ENCODE peak calls at places on chromosomes 16 and 17, in five cellular contexts. V is GM23338, P is esophagus muscularis mucosa, I is A549, A is prostate gland. F is an unnamed sample.

GRCh38 chr17:68705331-68706166 is 104.4 kb upstream of the FAM20A start:
- DNase-seq in V (no peak), A (no peak), I (no peak), P (no peak), F (no peak)

GRCh38 chr16:81723098-81723723 is 55.9 kb upstream of the PLCG2 start:
- DNase-seq in P (no peak), A (peak; percentile 82), V (peak; percentile 94), I (peak; percentile 89), F (peak; percentile 74)

GRCh38 chr16:49014300-49015188 is 267.1 kb downstream of the CBLN1 start:
- DNase-seq in P (peak; percentile 75), I (no peak), V (no peak), A (no peak), F (no peak)

GRCh38 chr17:55672585-55673501 is 49.8 kb downstream of the TMEM100 start:
- DNase-seq in A (no peak), I (no peak), V (no peak), P (no peak), F (no peak)

GRCh38 chr16:87057291-87057881 is 259.8 kb downstream of the C16orf95 start:
- DNase-seq in V (peak; percentile 71), I (no peak), P (no peak), A (no peak), F (no peak)

GRCh38 chr17:8391711-8392110 is 5.9 kb downstream of the RNF222 start:
- DNase-seq in P (no peak), A (no peak), I (no peak), V (no peak), F (peak; percentile 78)

GRCh38 chr16:81521141-81521626 is 76.6 kb downstream of the CMIP start:
- DNase-seq in V (no peak), P (no peak), I (no peak), A (no peak), F (no peak)

GRCh38 chr17:63173903-63174302 is 207.9 kb downstream of the TANC2 start:
- DNase-seq in P (no peak), V (no peak), A (no peak), I (no peak), F (no peak)

GRCh38 chr17:50540485-50541401 is 6.2 kb upstream of the SPATA20 start:
- DNase-seq in A (no peak), V (no peak), P (no peak), I (no peak), F (no peak)

GRCh38 chr16:88714420-88715302 is 8.4 kb downstream of the CTU2 start:
- DNase-seq in P (no peak), I (no peak), V (no peak), A (no peak), F (no peak)

GRCh38 chr17:63041722-63042121 is 75.7 kb downstream of the TANC2 start:
- DNase-seq in A (no peak), P (no peak), V (no peak), I (no peak), F (no peak)

GRCh38 chr17:49454050-49454449 is 39.4 kb upstream of the PHB1 start:
- DNase-seq in V (no peak), A (no peak), I (no peak), P (no peak), F (no peak)

GRCh38 chr17:50659220-50659619 is 24.5 kb downstream of the ABCC3 start:
- DNase-seq in P (no peak), I (no peak), A (no peak), V (peak; percentile 44), F (no peak)

GRCh38 chr16:48681520-48681919 is 71.5 kb upstream of the N4BP1 start:
- DNase-seq in P (no peak), I (no peak), A (no peak), V (no peak), F (no peak)

GRCh38 chr17:8964801-8965393 is 610 bp downstream of the PIK3R5 start:
- DNase-seq in P (no peak), A (no peak), V (no peak), I (no peak), F (no peak)

GRCh38 chr16:27526169-27526568 is 23.5 kb downstream of the GTF3C1 start:
- DNase-seq in P (no peak), A (no peak), V (no peak), I (no peak), F (no peak)

GRCh38 chr17:77203436-77203835 is 62.7 kb downstream of the SEC14L1 start:
- DNase-seq in P (no peak), V (no peak), A (no peak), I (no peak), F (no peak)

GRCh38 chr17:77197115-77197514 is 56.3 kb downstream of the SEC14L1 start:
- DNase-seq in V (no peak), I (no peak), A (no peak), P (no peak), F (no peak)

GRCh38 chr17:77204531-77204930 is 63.8 kb downstream of the SEC14L1 start:
- DNase-seq in V (no peak), P (no peak), I (no peak), A (no peak), F (no peak)

GRCh38 chr17:77203846-77204245 is 63.1 kb downstream of the SEC14L1 start:
- DNase-seq in P (no peak), V (no peak), A (no peak), I (no peak), F (no peak)

DNA sequence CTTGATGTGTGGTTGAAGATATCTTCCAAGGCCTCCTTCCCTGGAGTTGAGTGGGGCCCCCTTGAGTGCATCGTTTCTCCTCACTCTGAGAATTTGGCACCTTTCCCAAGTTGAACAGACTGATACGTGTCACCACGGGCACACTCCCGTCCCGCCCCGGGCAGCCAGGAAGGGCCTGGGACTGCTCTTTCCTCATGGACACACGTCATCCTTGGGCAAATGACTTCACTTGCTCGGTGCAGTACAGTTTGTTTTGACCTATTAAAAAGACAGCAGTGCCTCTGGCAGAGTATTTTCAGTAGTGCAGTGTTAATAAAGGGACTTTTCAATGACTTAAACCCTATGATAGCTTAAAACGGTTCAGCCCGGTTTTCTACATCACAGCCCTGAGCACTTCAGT is 59.9 kb downstream of the SEC14L1 start:
- DNase-seq in I (no peak), A (no peak), V (no peak), P (no peak), F (no peak)
- TF ChIP-seq CTCF in I (no peak), A (no peak), V (no peak), P (no peak), F (no peak)

GRCh38 chr16:53913082-53913870 is 209.3 kb downstream of the FTO start:
- DNase-seq in A (no peak), V (no peak), P (no peak), I (no peak), F (no peak)
- H3K27ac ChIP-seq in A (no peak overlapping the region), V (no peak overlapping the region), P (no peak overlapping the region), I (peak overlapping the region; percentile 64), F (no peak overlapping the region)

GRCh38 chr16:1150511-1150982 is 2.4 kb upstream of the CACNA1H start:
- DNase-seq in V (peak; percentile 64), I (peak; percentile 84), P (no peak), A (no peak), F (no peak)
- H3K4me1 ChIP-seq in V (peaks cover 15% of the 10 kb centered on the region), I (peaks cover 27% of the 10 kb centered on the region), P (peaks cover 10% of the 10 kb centered on the region), A (peaks cover 3% of the 10 kb centered on the region), F (no peaks in the 10 kb centered on the region)

GRCh38 chr16:28865722-28866453 is 2.2 kb downstream of the SH2B1 start:
- DNase-seq in V (no peak), P (no peak), A (no peak), I (no peak), F (no peak)

GRCh38 chr16:28872952-28873351 is 5.3 kb upstream of the ATP2A1 start:
- DNase-seq in I (no peak), V (no peak), P (no peak), A (no peak), F (no peak)

GRCh38 chr16:28867241-28867640 is 3.6 kb downstream of the SH2B1 start:
- DNase-seq in V (no peak), I (no peak), P (no peak), A (no peak), F (no peak)

GRCh38 chr16:28866454-28866804 is 2.8 kb downstream of the SH2B1 start:
- DNase-seq in P (no peak), V (no peak), I (no peak), A (no peak), F (no peak)

DNA sequence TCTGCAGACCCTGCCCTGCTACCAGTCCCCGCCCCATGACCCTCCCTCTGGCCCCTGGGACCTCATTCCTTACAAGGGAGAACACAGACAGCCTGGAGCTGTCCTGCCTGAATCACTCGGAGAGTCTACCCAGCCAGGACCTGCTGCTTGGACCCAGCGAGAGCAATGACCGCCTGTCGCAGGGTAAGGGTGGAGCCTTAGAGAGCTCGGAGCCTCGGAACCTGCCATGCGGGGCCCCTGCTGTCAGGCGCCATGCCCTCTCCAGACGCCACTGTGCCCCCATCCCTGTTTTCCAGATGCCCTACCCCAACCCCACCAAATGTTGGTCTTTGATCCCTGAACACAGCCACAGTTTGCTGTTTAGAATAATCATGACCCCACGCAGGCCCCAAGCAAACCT is 5.6 kb downstream of the SH2B1 start:
- DNase-seq in A (no peak), I (no peak), V (no peak), P (no peak), F (no peak)
- TF ChIP-seq CTCF in A (no peak), I (no peak), V (no peak), P (no peak), F (no peak)

GRCh38 chr16:741986-742629 is 1.3 kb upstream of the CIAO3 start:
- DNase-seq in I (no peak), P (no peak), V (no peak), A (no peak), F (peak; percentile 12)
- H3K27ac ChIP-seq in I (no peak overlapping the region), P (no peak overlapping the region), V (no peak overlapping the region), A (no peak overlapping the region), F (no peak overlapping the region)

GRCh38 chr17:42271277-42271922 is 4.8 kb downstream of the STAT5B start:
- DNase-seq in I (no peak), A (no peak), P (no peak), V (no peak), F (no peak)

GRCh38 chr17:42273474-42274272 is 2.5 kb downstream of the STAT5B start:
- DNase-seq in P (no peak), A (no peak), I (no peak), V (no peak), F (no peak)

GRCh38 chr17:42270596-42270995 is 5.6 kb downstream of the STAT5B start:
- DNase-seq in A (no peak), I (no peak), P (no peak), V (no peak), F (no peak)

GRCh38 chr17:42272576-42272975 is 3.6 kb downstream of the STAT5B start:
- DNase-seq in A (no peak), I (no peak), P (no peak), V (no peak), F (no peak)

GRCh38 chr17:42272162-42272561 is 4.0 kb downstream of the STAT5B start:
- DNase-seq in A (no peak), P (no peak), V (no peak), I (no peak), F (no peak)
- H3K4me1 ChIP-seq in A (no peaks in the 10 kb centered on the region), P (peaks cover 28% of the 10 kb centered on the region), V (peaks cover 50% of the 10 kb centered on the region), I (peaks cover 63% of the 10 kb centered on the region), F (peaks cover 32% of the 10 kb centered on the region)